ENCODE peak calls at places on chromosomes 2 and 18, in seven cellular contexts. B is stimulated activated CD4-positive, alpha-beta T cell treated with anti-CD3 and anti-CD28 coated beads, Interleukin-15, amount 100 ng/mL, for 1 hour; T is left ventricle myocardium superior; A is right atrium auricular region; N is COR-L47; Y is activated CD4-positive, alpha-beta T cell treated with anti-CD3 and anti-CD28 coated beads, Interleukin-2, amount 50 U/mL, for 48 hours; O is EL. S is an unnamed sample.

GRCh38 chr2:171630812-171631626 is 56.2 kb upstream of the DYNC1I2 start:
- DNase-seq in O (no peak), Y (no peak), T (no peak), A (no peak), N (peak; percentile 3), B (no peak), S (peak; percentile 4)

GRCh38 chr2:240023792-240024191 is 1.4 kb downstream of the NDUFA10 start:
- DNase-seq in A (no peak), T (no peak), Y (no peak), O (no peak), B (no peak), N (no peak), S (no peak)

GRCh38 chr2:197358927-197359326 is 48.3 kb upstream of the ANKRD44 start:
- DNase-seq in O (peak; percentile 26), T (no peak), Y (no peak), A (no peak), B (no peak), N (no peak), S (no peak)

GRCh38 chr2:204033601-204034495 is 97.3 kb downstream of the ICOS start:
- DNase-seq in B (no peak), A (no peak), Y (no peak), N (no peak), T (no peak), O (no peak), S (no peak)

GRCh38 chr2:5725072-5725471 is 32.9 kb downstream of the SOX11 start:
- DNase-seq in A (no peak), B (no peak), T (no peak), O (no peak), N (no peak), Y (no peak), S (no peak)

GRCh38 chr2:9578475-9579235 is 23.0 kb upstream of the ADAM17 start:
- DNase-seq in Y (no peak), B (no peak), N (no peak), A (no peak), O (no peak), T (no peak), S (no peak)

GRCh38 chr2:106030287-106031268 is 163.5 kb downstream of the UXS1 start:
- DNase-seq in A (no peak), Y (peak; percentile 58), N (no peak), T (peak; percentile 59), B (peak; percentile 25), O (peak; percentile 64), S (no peak)

GRCh38 chr18:44246001-44246400 is 434.7 kb upstream of the SETBP1 start:
- DNase-seq in A (no peak), T (no peak), O (no peak), B (no peak), Y (no peak), N (no peak), S (no peak)

GRCh38 chr2:105933906-105934305 is 189.2 kb downstream of the NCK2 start:
- DNase-seq in A (no peak), Y (no peak), T (no peak), B (no peak), O (no peak), N (no peak), S (no peak)

GRCh38 chr18:27921904-27922541 is 254.9 kb downstream of the CDH2 start:
- DNase-seq in O (peak; percentile 97), A (no peak), Y (no peak), T (no peak), N (no peak), B (no peak), S (no peak)

GRCh38 chr18:63882333-63883141 is 5.0 kb upstream of the SERPINB2 start:
- DNase-seq in N (no peak), B (no peak), O (peak; percentile 95), A (no peak), T (peak; percentile 33), Y (no peak), S (no peak)

GRCh38 chr18:11336241-11336640 is 186.9 kb upstream of the PIEZO2 start:
- DNase-seq in B (no peak), O (no peak), A (no peak), Y (no peak), T (no peak), N (no peak), S (no peak)

S was measured in NCI-H2171.